ENCODE peak calls at places on chromosomes 7 and 10, in eight cellular contexts. B, J, S, E, F, Z, N and I are unnamed samples.

GRCh38 chr10:98391578-98391991 is 23.4 kb downstream of the PYROXD2 start:
- DNase-seq in B (no peak), J (no peak), S (peak), E (no peak), F (no peak), Z (no peak), N (peak), I (no peak)

GRCh38 chr7:27814054-27814453 is 74.1 kb downstream of the TAX1BP1 start:
- DNase-seq in B (no peak), J (no peak), S (no peak), E (no peak), F (no peak), Z (no peak), N (no peak), I (no peak)

GRCh38 chr10:104029528-104029875 is 56.2 kb downstream of the COL17A1 start:
- DNase-seq in B (no peak), J (no peak), S (no peak), E (no peak), F (no peak), Z (no peak), N (peak), I (no peak)

GRCh38 chr10:26805567-26806245 is 55.1 kb downstream of the ABI1 start:
- DNase-seq in B (no peak), J (no peak), S (no peak), E (no peak), F (no peak), Z (no peak), N (no peak), I (no peak)

GRCh38 chr7:2729893-2730716 is 42.1 kb downstream of the AMZ1 start:
- DNase-seq in B (peak), J (no peak), S (peak), E (no peak), F (no peak), Z (no peak), N (peak), I (no peak)

GRCh38 chr10:80477813-80478212 is 23.7 kb downstream of the TSPAN14 start:
- DNase-seq in B (no peak), J (no peak), S (no peak), E (no peak), F (no peak), Z (peak), N (no peak), I (no peak)

GRCh38 chr7:147708871-147709270 is 881.7 kb upstream of the C7orf33 start:
- DNase-seq in B (no peak), J (no peak), S (no peak), E (no peak), F (no peak), Z (no peak), N (no peak), I (no peak)

GRCh38 chr7:13448243-13448642 is 541.2 kb downstream of the ETV1 start:
- DNase-seq in B (no peak), J (no peak), S (no peak), E (no peak), F (no peak), Z (no peak), N (no peak), I (no peak)

GRCh38 chr7:108517951-108518350 is 8.0 kb downstream of the PNPLA8 start:
- DNase-seq in B (no peak), J (no peak), S (no peak), E (no peak), F (no peak), Z (no peak), N (no peak), I (no peak)

GRCh38 chr10:132711618-132712051 is 74.3 kb downstream of the NKX6-2 start:
- DNase-seq in B (no peak), J (no peak), S (peak), E (no peak), F (no peak), Z (no peak), N (peak), I (no peak)

GRCh38 chr7:114415054-114415997 is 711 bp downstream of the FOXP2 start:
- DNase-seq in B (no peak), J (no peak), S (no peak), E (no peak), F (no peak), Z (no peak), N (no peak), I (no peak)

GRCh38 chr7:93249749-93250148 is 17.6 kb downstream of the VPS50 start:
- DNase-seq in B (no peak), J (no peak), S (no peak), E (no peak), F (no peak), Z (no peak), N (no peak), I (no peak)

GRCh38 chr10:72097448-72098300 is 9.3 kb upstream of the SPOCK2 start:
- DNase-seq in B (peak), J (no peak), S (no peak), E (no peak), F (no peak), Z (peak), N (no peak), I (no peak)

GRCh38 chr7:150379590-150380379 is 655 bp downstream of the ZNF775 start:
- DNase-seq in B (no peak), J (peak), S (peak), E (no peak), F (no peak), Z (peak), N (peak), I (no peak)

GRCh38 chr7:67453981-67454380 is 457.3 kb downstream of the TYW1 start:
- DNase-seq in B (no peak), J (peak), S (no peak), E (no peak), F (no peak), Z (no peak), N (no peak), I (no peak)

GRCh38 chr10:124065382-124066155 is 27.8 kb downstream of the CHST15 start:
- DNase-seq in B (no peak), J (no peak), S (no peak), E (no peak), F (no peak), Z (no peak), N (peak), I (no peak)

GRCh38 chr10:124522903-124523260 is 61.3 kb downstream of the LHPP start:
- DNase-seq in B (peak), J (no peak), S (peak), E (no peak), F (no peak), Z (no peak), N (no peak), I (peak)

DNA sequence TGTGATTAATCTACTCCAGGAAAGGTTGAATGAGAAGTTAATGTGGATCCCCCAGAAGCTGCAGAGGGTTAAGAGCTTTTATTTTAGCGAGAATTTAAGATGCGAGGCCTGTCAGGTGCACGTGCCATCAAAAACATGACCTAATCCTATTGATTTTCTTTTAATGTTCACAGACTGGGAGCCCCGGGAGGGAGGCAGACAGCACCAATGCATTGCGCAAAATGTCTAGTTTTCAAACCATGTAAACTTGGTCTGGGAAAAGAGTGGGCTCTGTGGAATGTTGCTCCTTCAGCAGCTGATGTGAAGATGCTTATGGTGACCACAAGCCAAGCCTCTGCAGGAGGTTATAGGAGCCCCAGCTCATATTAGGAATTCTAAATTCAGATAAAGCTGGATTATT is 172.0 kb upstream of the ITGB1 start:
- DNase-seq in B (no peak), J (no peak), S (no peak), E (no peak), F (no peak), Z (no peak), N (no peak), I (no peak)
- TF ChIP-seq EP300 in B (no peak), J (no peak), S (no peak), E (no peak), F (no peak), Z (peak), N (no peak), I (no peak)

DNA sequence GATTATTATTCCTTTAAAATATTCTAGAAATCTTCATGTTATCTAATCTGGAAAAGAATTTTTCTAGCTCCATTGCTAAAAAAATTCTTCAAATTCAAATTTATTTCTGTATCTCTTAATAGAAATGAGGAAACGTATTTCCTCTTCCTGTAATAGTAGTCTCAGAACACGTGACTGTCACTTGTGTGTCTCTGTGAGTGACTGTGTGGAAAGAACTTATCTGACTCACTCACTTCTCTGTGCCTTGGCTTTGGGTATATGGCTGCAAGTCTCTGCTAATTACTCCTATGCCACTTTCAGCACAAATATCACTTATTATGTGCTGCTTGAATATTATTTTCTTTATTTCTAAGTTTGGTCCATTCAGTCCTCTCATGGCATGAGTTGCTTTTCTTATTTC is 132.7 kb downstream of the CNTNAP2 start:
- DNase-seq in B (no peak), J (no peak), S (no peak), E (no peak), F (no peak), Z (no peak), N (no peak), I (no peak)
- TF ChIP-seq EP300 in B (no peak), J (no peak), S (no peak), E (no peak), F (no peak), Z (no peak), N (no peak), I (no peak)

GRCh38 chr7:158700008-158700407 is 4.6 kb downstream of the NCAPG2 start:
- DNase-seq in B (no peak), J (no peak), S (no peak), E (no peak), F (no peak), Z (no peak), N (no peak), I (no peak)

GRCh38 chr7:158702944-158703343 is 1.7 kb downstream of the NCAPG2 start:
- DNase-seq in B (no peak), J (no peak), S (no peak), E (no peak), F (no peak), Z (no peak), N (no peak), I (no peak)

GRCh38 chr7:158704524-158705233 is at the start of gene NCAPG2:
- DNase-seq in B (peak), J (peak), S (peak), E (peak), F (peak), Z (peak), N (peak), I (peak)

GRCh38 chr7:158699341-158699740 is 5.3 kb downstream of the NCAPG2 start:
- DNase-seq in B (no peak), J (no peak), S (no peak), E (no peak), F (no peak), Z (no peak), N (no peak), I (no peak)

DNA sequence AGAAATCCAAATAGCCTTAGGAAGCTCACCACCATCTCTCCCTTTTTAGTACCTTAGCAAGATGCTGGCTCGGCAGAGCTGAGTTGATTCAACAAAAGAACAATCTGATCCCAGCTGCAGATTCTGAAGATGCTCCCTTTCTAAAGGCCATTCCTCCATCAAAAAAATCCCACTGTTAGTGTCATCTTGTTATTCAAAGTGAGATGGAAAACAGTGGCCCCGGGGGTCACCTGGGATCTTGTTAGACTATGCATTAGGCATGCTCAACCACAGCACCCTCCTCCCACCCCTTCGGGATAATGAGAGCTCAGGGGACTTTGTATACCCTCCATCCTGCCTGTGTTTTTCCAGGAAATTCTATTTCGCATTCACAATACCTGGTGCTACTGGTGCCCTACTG is 2.4 kb downstream of the NCAPG2 start:
- DNase-seq in B (no peak), J (no peak), S (no peak), E (no peak), F (no peak), Z (no peak), N (no peak), I (no peak)
- TF ChIP-seq EP300 in B (no peak), J (no peak), S (no peak), E (no peak), F (no peak), Z (no peak), N (no peak), I (no peak)

GRCh38 chr7:34995757-34996156 is 41.5 kb downstream of the DPY19L1 start:
- DNase-seq in B (no peak), J (no peak), S (no peak), E (no peak), F (no peak), Z (no peak), N (no peak), I (no peak)

GRCh38 chr7:34991938-34992840 is 45.1 kb downstream of the DPY19L1 start:
- DNase-seq in B (no peak), J (no peak), S (no peak), E (no peak), F (peak), Z (no peak), N (no peak), I (peak)
- TF ChIP-seq EP300 in B (no peak), J (peak), S (no peak), E (no peak), F (no peak), Z (no peak), N (no peak), I (no peak)

GRCh38 chr7:252216-252965 is 37.6 kb upstream of the FOXL3 start:
- DNase-seq in B (no peak), J (no peak), S (no peak), E (no peak), F (no peak), Z (no peak), N (no peak), I (no peak)
- TF ChIP-seq EP300 in B (no peak), J (no peak), S (no peak), E (no peak), F (no peak), Z (no peak), N (no peak), I (no peak)

DNA sequence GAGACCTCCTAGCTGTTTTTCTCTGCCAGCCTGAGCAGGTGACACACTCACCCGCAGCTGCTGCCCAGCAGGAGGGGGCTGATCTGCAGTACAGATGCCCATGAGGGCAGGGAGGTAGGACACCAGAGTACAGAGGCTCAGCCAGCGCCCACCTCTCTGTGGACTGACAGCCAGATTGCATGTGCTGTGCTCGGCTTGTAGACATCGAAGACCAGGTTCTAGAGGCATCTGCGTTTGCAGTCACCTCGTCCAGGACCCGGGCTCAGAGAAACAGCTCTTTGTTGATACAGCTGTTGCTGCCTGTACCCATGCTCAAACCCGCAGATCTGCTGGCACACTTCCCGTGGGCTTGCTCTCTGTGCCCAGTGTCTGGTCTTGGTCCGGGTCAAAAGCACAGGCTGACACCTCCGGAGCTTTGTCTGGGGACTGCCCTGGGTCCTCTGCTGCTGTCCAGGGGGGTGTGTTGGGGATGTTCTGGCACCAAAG is 224.7 kb downstream of the GLRX3 start:
- DNase-seq in B (peak), J (peak), S (peak), E (no peak), F (no peak), Z (no peak), N (no peak), I (no peak)
- TF ChIP-seq EP300 in B (no peak), J (no peak), S (no peak), E (no peak), F (no peak), Z (no peak), N (no peak), I (no peak)

GRCh38 chr7:138237995-138238394 is 161.7 kb downstream of the AKR1D1 start:
- DNase-seq in B (no peak), J (no peak), S (no peak), E (no peak), F (no peak), Z (no peak), N (no peak), I (no peak)

GRCh38 chr7:138228764-138229163 is 152.5 kb downstream of the AKR1D1 start:
- DNase-seq in B (no peak), J (no peak), S (no peak), E (no peak), F (no peak), Z (no peak), N (no peak), I (no peak)

GRCh38 chr7:138235207-138235606 is 158.9 kb downstream of the AKR1D1 start:
- DNase-seq in B (peak), J (no peak), S (no peak), E (no peak), F (no peak), Z (no peak), N (no peak), I (no peak)

GRCh38 chr7:138228119-138228518 is 151.9 kb downstream of the AKR1D1 start:
- DNase-seq in B (no peak), J (no peak), S (no peak), E (no peak), F (no peak), Z (no peak), N (no peak), I (no peak)

DNA sequence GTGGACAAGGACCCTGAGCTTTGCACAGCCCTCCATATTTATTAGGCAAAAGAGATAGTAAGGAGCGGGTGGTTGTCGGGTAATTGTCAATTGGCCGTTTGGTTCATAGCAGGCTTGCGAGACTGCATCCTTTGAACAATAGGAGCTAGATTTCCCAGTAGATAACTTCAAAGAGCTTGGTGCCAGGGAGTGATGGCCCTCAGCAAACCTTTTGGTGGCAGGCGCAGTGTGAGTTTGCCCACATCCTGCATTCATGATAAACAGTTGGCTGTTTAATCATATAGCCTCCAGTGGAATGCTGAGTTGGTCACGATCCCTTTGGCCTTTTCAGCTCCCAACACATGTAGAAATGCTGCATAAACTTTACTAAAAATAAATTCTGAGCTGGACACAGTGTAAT is 156.9 kb downstream of the AKR1D1 start:
- DNase-seq in B (peak), J (no peak), S (no peak), E (no peak), F (no peak), Z (no peak), N (no peak), I (no peak)
- TF ChIP-seq EP300 in B (no peak), J (no peak), S (no peak), E (no peak), F (no peak), Z (no peak), N (no peak), I (no peak)

DNA sequence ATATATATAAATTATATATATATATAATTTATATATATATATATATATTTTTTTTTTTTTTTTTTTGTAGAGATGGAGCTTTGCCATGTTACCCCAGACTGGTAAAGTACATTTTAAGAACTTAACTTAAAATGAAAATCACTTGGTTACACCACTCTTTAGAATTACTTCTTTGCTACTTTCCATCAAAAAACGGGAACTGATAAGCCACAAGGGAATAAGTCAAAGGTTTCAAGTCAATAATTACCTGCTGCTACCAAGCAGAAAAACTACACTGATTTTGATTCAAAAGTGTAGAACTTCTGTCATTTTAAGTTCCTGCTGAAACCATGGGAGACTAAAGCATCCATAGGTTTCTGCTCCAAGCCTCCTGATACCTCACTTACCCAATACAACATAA is 12.2 kb downstream of the PPA1 start:
- DNase-seq in B (no peak), J (no peak), S (no peak), E (no peak), F (no peak), Z (no peak), N (no peak), I (no peak)
- TF ChIP-seq EP300 in B (no peak), J (no peak), S (no peak), E (no peak), F (no peak), Z (no peak), N (no peak), I (no peak)

GRCh38 chr10:21207852-21208646 is 310.9 kb upstream of the NEBL start:
- DNase-seq in B (no peak), J (no peak), S (no peak), E (no peak), F (no peak), Z (no peak), N (no peak), I (no peak)

GRCh38 chr10:21205328-21205727 is 308.2 kb upstream of the NEBL start:
- DNase-seq in B (no peak), J (no peak), S (no peak), E (no peak), F (no peak), Z (no peak), N (no peak), I (no peak)

GRCh38 chr10:21209495-21209894 is 312.4 kb upstream of the NEBL start:
- DNase-seq in B (no peak), J (no peak), S (no peak), E (no peak), F (no peak), Z (no peak), N (no peak), I (no peak)

GRCh38 chr10:21212275-21212674 is 313.2 kb downstream of the SKIDA1 start:
- DNase-seq in B (no peak), J (no peak), S (no peak), E (no peak), F (no peak), Z (no peak), N (no peak), I (no peak)

DNA sequence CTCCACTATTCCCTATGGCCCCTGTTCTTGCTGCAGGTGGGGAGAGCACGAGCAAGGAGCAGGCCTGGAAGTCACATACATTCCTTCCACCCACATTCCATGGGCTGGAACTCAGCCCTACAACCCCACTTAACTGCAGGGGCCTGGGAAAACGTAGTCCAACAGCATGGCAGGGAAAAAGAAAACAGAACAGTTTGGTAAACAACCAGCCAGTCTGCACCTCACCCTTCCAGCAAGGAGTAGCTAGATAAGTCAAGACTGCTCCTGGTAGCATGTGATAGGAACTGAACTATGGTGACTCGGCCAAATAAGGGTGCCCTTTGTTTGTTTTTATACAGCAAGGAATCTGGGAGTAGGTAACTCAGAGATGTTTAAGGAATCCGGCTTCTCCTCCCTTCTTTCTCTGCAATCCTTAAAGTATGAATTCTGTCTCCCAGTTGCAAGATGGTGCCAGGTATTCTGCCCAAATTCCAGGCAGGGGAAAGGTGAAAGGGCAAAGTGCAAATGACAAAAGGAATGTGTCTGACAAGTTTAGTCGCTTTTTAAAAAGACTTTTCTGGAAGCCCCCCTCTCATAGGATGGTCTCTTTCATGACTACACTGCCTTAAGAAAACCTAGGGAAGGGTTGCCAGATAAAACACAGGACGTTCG is 311.7 kb upstream of the NEBL start:
- DNase-seq in B (no peak), J (no peak), S (no peak), E (no peak), F (no peak), Z (no peak), N (no peak), I (no peak)
- TF ChIP-seq EP300 in B (no peak), J (no peak), S (no peak), E (no peak), F (no peak), Z (no peak), N (no peak), I (no peak)